ENCODE peak calls at places on chromosomes 7 and 10, in seven cellular contexts. T, S, M, J, K, H and A are unnamed samples.

GRCh38 chr10:98380493-98381339 is 34.3 kb downstream of the PYROXD2 start:
- DNase-seq in J (no peak), K (no peak), T (no peak), M (no peak), H (no peak), S (no peak), A (no peak)

GRCh38 chr10:74822101-74822500 is 4.3 kb upstream of the KAT6B start:
- DNase-seq in S (no peak), M (peak), H (no peak), K (no peak), J (no peak), T (no peak), A (no peak)

GRCh38 chr7:17501461-17502208 is 203.2 kb downstream of the AHR start:
- DNase-seq in T (no peak), M (no peak), H (no peak), S (no peak), K (no peak), J (no peak), A (no peak)

GRCh38 chr7:24826662-24827020 is 69.4 kb upstream of the GSDME start:
- DNase-seq in J (no peak), K (no peak), H (no peak), T (no peak), S (no peak), M (no peak), A (no peak)

GRCh38 chr7:31028417-31028988 is 23.6 kb upstream of the ADCYAP1R1 start:
- DNase-seq in J (no peak), K (no peak), H (no peak), M (no peak), T (no peak), S (peak), A (no peak)

GRCh38 chr10:91378061-91378460 is 32.1 kb upstream of the HECTD2 start:
- DNase-seq in H (no peak), T (no peak), M (no peak), S (peak), K (no peak), J (no peak), A (no peak)

GRCh38 chr10:116697816-116698215 is 44.5 kb downstream of the HSPA12A start:
- DNase-seq in T (no peak), H (no peak), K (no peak), J (no peak), S (no peak), M (no peak), A (no peak)

GRCh38 chr7:79282882-79283602 is 170.4 kb downstream of the MAGI2 start:
- DNase-seq in J (peak), H (no peak), T (no peak), S (no peak), K (no peak), M (peak), A (no peak)

GRCh38 chr7:129433823-129434171 is 435 bp upstream of the STRIP2 start:
- DNase-seq in T (no peak), K (no peak), J (no peak), S (peak), H (no peak), M (peak), A (no peak)

GRCh38 chr10:93468532-93469213 is 13.5 kb downstream of the MYOF start:
- DNase-seq in T (no peak), H (no peak), M (peak), J (peak), K (no peak), S (no peak), A (no peak)

GRCh38 chr10:111297351-111297848 is 220.6 kb downstream of the ADRA2A start:
- DNase-seq in K (no peak), S (no peak), T (no peak), J (no peak), H (no peak), M (no peak), A (no peak)

GRCh38 chr7:716212-716611 is 10.3 kb upstream of the DNAAF5 start:
- DNase-seq in J (no peak), T (no peak), H (no peak), S (no peak), M (no peak), K (no peak), A (no peak)

GRCh38 chr10:77591238-77591880 is 46.2 kb downstream of the KCNMA1 start:
- DNase-seq in K (no peak), M (no peak), T (no peak), J (no peak), H (no peak), S (no peak), A (no peak)

GRCh38 chr10:19730848-19731247 is 85.4 kb upstream of the PLXDC2 start:
- DNase-seq in K (no peak), T (no peak), S (no peak), J (no peak), H (no peak), M (no peak), A (no peak)

GRCh38 chr10:117345143-117345542 is 30.1 kb downstream of the PDZD8 start:
- DNase-seq in T (no peak), K (no peak), S (no peak), J (no peak), H (no peak), M (no peak), A (no peak)

GRCh38 chr7:47544416-47544815 is 37.5 kb downstream of the TNS3 start:
- DNase-seq in M (no peak), J (no peak), S (no peak), K (no peak), H (no peak), T (no peak), A (no peak)
- H3K27ac ChIP-seq in M (peak), J (no peak), S (no peak), K (no peak), H (no peak), T (no peak), A (no peak)

GRCh38 chr7:134255814-134256213 is 60.9 kb downstream of the SLC35B4 start:
- DNase-seq in T (no peak), H (no peak), M (no peak), K (no peak), J (no peak), S (no peak), A (no peak)

DNA sequence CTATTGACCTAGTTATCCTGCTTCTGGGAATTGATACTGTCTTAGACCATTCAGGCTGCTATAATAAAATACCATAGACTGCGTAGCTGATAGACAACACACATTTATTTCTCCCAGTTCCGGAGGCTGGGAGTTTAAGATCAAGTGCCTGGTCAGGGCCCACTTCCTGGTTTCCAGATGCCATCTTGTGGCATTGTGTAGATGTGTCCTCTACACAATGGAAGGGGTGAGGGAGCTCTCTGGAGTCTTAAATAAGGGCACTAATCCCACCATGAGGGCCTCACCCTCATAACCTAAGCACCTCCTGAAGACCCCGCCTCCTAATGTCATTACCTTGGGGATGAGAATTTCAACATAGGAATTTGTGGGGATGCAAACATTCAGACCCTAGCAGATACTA is 62.4 kb downstream of the SLC35B4 start:
- DNase-seq in T (no peak), K (no peak), M (no peak), H (no peak), S (no peak), J (no peak), A (no peak)
- TF ChIP-seq CTCF in T (no peak), K (no peak), M (peak), H (no peak), S (peak), J (no peak), A (no peak)

GRCh38 chr10:44865289-44865671 is 45.9 kb upstream of the TMEM72 start:
- DNase-seq in T (no peak), S (no peak), K (no peak), J (no peak), H (peak), M (no peak), A (no peak)
- H3K27ac ChIP-seq in T (no peak), S (no peak), K (no peak), J (no peak), H (no peak), M (no peak), A (no peak)

DNA sequence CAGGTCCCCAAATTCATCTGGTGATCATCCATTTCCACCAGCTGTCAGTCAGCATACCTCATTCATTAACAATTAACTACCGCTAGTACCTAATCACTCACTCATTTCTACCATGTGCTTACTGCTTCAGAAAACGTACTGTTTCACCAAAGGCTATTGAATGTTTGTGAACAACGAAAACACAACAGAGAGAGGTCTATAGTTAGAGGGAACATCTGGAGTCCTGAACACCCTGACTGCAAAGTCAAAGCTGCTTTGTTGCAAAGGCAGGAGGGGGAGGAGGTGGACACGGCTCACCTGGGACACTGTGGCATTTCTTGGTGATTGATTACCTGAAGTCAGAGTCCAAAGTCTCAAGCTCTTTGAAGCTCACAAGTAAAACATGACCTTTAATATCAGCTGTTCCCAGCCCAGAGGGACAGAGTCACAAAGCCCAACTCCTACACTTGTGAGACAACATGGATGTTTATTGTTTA is 342.3 kb upstream of the ADARB2 start:
- DNase-seq in T (no peak), J (no peak), H (no peak), S (no peak), K (no peak), M (no peak), A (no peak)
- TF ChIP-seq CTCF in T (no peak), J (no peak), H (no peak), S (no peak), K (no peak), M (no peak), A (no peak)

DNA sequence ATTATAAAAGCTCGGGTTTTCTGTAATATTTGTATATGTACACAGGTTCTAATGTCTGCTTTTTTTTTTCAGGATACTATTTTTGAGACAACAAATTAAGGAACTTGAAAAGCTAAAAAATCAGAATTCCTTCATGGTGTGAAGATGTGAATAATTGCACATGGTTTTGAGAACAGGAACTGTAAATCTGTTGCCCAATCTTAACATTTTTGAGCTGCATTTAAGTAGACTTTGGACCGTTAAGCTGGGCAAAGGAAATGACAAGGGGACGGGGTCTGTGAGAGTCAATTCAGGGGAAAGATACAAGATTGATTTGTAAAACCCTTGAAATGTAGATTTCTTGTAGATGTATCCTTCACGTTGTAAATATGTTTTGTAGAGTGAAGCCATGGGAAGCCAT is 57.9 kb upstream of the BAMBI start:
- DNase-seq in M (no peak), S (no peak), J (no peak), K (no peak), T (no peak), H (no peak), A (no peak)
- H3K27ac ChIP-seq in M (no peak), S (no peak), J (no peak), K (no peak), T (no peak), H (no peak), A (no peak)

GRCh38 chr10:132139526-132139925 is 47.2 kb upstream of the DPYSL4 start:
- DNase-seq in J (no peak), S (no peak), T (no peak), K (no peak), M (no peak), H (peak), A (no peak)
- TF ChIP-seq CTCF in J (no peak), S (no peak), T (no peak), K (no peak), M (no peak), H (no peak), A (no peak)